ENCODE peak calls at places on chromosomes 11 and 22, in four cellular contexts. One of them, this sample, is unnamed.

GRCh38 chr11:13876423-13876822 is 86.1 kb upstream of the SPON1 start:
- DNase-seq in RWPE1: no peak
- DNase-seq in H1: no peak
- DNase-seq in AG04450: no peak
- DNase-seq in this sample: no peak

GRCh38 chr22:50469377-50470305 is 5.2 kb downstream of the SBF1 start:
- DNase-seq in RWPE1: peak
- DNase-seq in H1: peak
- DNase-seq in AG04450: no peak
- DNase-seq in this sample: no peak

GRCh38 chr11:120173771-120174170 is 35.9 kb upstream of the TRIM29 start:
- DNase-seq in RWPE1: no peak
- DNase-seq in H1: no peak
- DNase-seq in AG04450: no peak
- DNase-seq in this sample: no peak

GRCh38 chr22:46212195-46212594 is 37.9 kb downstream of the CDPF1 start:
- DNase-seq in RWPE1: no peak
- DNase-seq in H1: no peak
- DNase-seq in AG04450: no peak
- DNase-seq in this sample: no peak

GRCh38 chr11:47359162-47359561 is 6.7 kb upstream of the MYBPC3 start:
- DNase-seq in RWPE1: no peak
- DNase-seq in H1: no peak
- DNase-seq in AG04450: no peak
- DNase-seq in this sample: no peak

GRCh38 chr22:37930952-37931440 is 22.4 kb downstream of the C22orf23 start:
- DNase-seq in RWPE1: no peak
- DNase-seq in H1: no peak
- DNase-seq in AG04450: no peak
- DNase-seq in this sample: no peak

GRCh38 chr11:75225794-75226193 is 14.8 kb upstream of the TPBGL start:
- DNase-seq in RWPE1: no peak
- DNase-seq in H1: no peak
- DNase-seq in AG04450: no peak
- DNase-seq in this sample: no peak

GRCh38 chr11:117465236-117465997 is 137.8 kb downstream of the CEP164 start:
- DNase-seq in RWPE1: no peak
- DNase-seq in H1: no peak
- DNase-seq in AG04450: no peak
- DNase-seq in this sample: no peak

GRCh38 chr11:8283510-8284272 is 20.0 kb upstream of the LMO1 start:
- DNase-seq in RWPE1: no peak
- DNase-seq in H1: no peak
- DNase-seq in AG04450: no peak
- DNase-seq in this sample: no peak

GRCh38 chr11:112248216-112248615 is 12.4 kb downstream of the PLET1 start:
- DNase-seq in RWPE1: no peak
- DNase-seq in H1: no peak
- DNase-seq in AG04450: no peak
- DNase-seq in this sample: no peak

GRCh38 chr11:115409691-115410220 is 94.5 kb downstream of the CADM1 start:
- DNase-seq in RWPE1: no peak
- DNase-seq in H1: no peak
- DNase-seq in AG04450: peak
- DNase-seq in this sample: no peak

GRCh38 chr11:10407055-10407454 is 48.0 kb upstream of the AMPD3 start:
- DNase-seq in RWPE1: peak
- DNase-seq in H1: no peak
- DNase-seq in AG04450: no peak
- DNase-seq in this sample: no peak

GRCh38 chr11:14258177-14258935 is 100.6 kb downstream of the RRAS2 start:
- DNase-seq in RWPE1: peak
- DNase-seq in H1: no peak
- DNase-seq in AG04450: no peak
- DNase-seq in this sample: no peak

GRCh38 chr22:22085702-22086500 is 103.3 kb upstream of the TOP3B start:
- DNase-seq in RWPE1: no peak
- DNase-seq in H1: no peak
- DNase-seq in AG04450: no peak
- DNase-seq in this sample: no peak

GRCh38 chr22:49216579-49216978 is 611.1 kb downstream of the BRD1 start:
- DNase-seq in RWPE1: no peak
- DNase-seq in H1: no peak
- DNase-seq in AG04450: no peak
- DNase-seq in this sample: peak

GRCh38 chr22:49360746-49361145 is 466.9 kb downstream of the BRD1 start:
- DNase-seq in RWPE1: no peak
- DNase-seq in H1: no peak
- DNase-seq in AG04450: no peak
- DNase-seq in this sample: no peak

GRCh38 chr11:72982286-72982685 is 159.8 kb downstream of the FCHSD2 start:
- DNase-seq in RWPE1: no peak
- DNase-seq in H1: no peak
- DNase-seq in AG04450: no peak
- DNase-seq in this sample: no peak

GRCh38 chr11:18012314-18012905 is 437 bp downstream of the SERGEF start:
- DNase-seq in RWPE1: peak
- DNase-seq in H1: no peak
- DNase-seq in AG04450: no peak
- DNase-seq in this sample: no peak

GRCh38 chr11:1920128-1920908 is 815 bp downstream of the TNNT3 start:
- DNase-seq in RWPE1: no peak
- DNase-seq in H1: no peak
- DNase-seq in AG04450: no peak
- DNase-seq in this sample: no peak

GRCh38 chr11:808427-809286 is 1.1 kb upstream of the RPLP2 start:
- DNase-seq in RWPE1: no peak
- DNase-seq in H1: no peak
- DNase-seq in AG04450: no peak
- DNase-seq in this sample: no peak

GRCh38 chr11:76172583-76172982 is 33.7 kb downstream of the WNT11 start:
- DNase-seq in RWPE1: no peak
- DNase-seq in H1: no peak
- DNase-seq in AG04450: no peak
- DNase-seq in this sample: no peak

GRCh38 chr22:24486501-24486921 is 8.6 kb upstream of the UPB1 start:
- DNase-seq in RWPE1: peak
- DNase-seq in H1: no peak
- DNase-seq in AG04450: no peak
- DNase-seq in this sample: no peak

GRCh38 chr11:129223701-129224149 is 31.6 kb upstream of the ARHGAP32 start:
- DNase-seq in RWPE1: no peak
- DNase-seq in H1: no peak
- DNase-seq in AG04450: no peak
- DNase-seq in this sample: no peak

GRCh38 chr11:86664930-86665329 is 7.5 kb downstream of the ME3 start:
- DNase-seq in RWPE1: no peak
- DNase-seq in H1: no peak
- DNase-seq in AG04450: no peak
- DNase-seq in this sample: no peak

GRCh38 chr11:11211888-11212287 is 141.2 kb downstream of the CSNK2A3 start:
- DNase-seq in RWPE1: peak
- DNase-seq in H1: no peak
- DNase-seq in AG04450: no peak
- DNase-seq in this sample: peak

GRCh38 chr11:3220521-3221407 is 2.2 kb upstream of the MRGPRG start:
- DNase-seq in RWPE1: no peak
- DNase-seq in H1: no peak
- DNase-seq in AG04450: no peak
- DNase-seq in this sample: no peak

GRCh38 chr11:96339704-96340554 is 3.1 kb downstream of the MAML2 start:
- DNase-seq in RWPE1: no peak
- DNase-seq in H1: no peak
- DNase-seq in AG04450: no peak
- DNase-seq in this sample: no peak

GRCh38 chr11:106468091-106468490 is 390.6 kb downstream of the AASDHPPT start:
- DNase-seq in RWPE1: no peak
- DNase-seq in H1: no peak
- DNase-seq in AG04450: no peak
- DNase-seq in this sample: no peak

GRCh38 chr22:34301569-34301968 is 381.3 kb upstream of the LARGE1 start:
- DNase-seq in RWPE1: no peak
- DNase-seq in H1: no peak
- DNase-seq in AG04450: no peak
- DNase-seq in this sample: no peak

GRCh38 chr11:111378773-111379499 is at the start of gene POU2AF1:
- DNase-seq in RWPE1: peak
- DNase-seq in H1: no peak
- DNase-seq in AG04450: no peak
- DNase-seq in this sample: no peak

GRCh38 chr11:11148104-11148509 is 204.9 kb downstream of the CSNK2A3 start:
- DNase-seq in RWPE1: peak
- DNase-seq in H1: peak
- DNase-seq in AG04450: no peak
- DNase-seq in this sample: peak

GRCh38 chr11:131925829-131926228 is 555.4 kb downstream of the NTM start:
- DNase-seq in RWPE1: no peak
- DNase-seq in H1: no peak
- DNase-seq in AG04450: no peak
- DNase-seq in this sample: no peak

GRCh38 chr11:79159657-79160450 is 281.0 kb downstream of the TENM4 start:
- DNase-seq in RWPE1: no peak
- DNase-seq in H1: no peak
- DNase-seq in AG04450: no peak
- DNase-seq in this sample: no peak
- TF ChIP-seq CTCF in RWPE1: no peak
- TF ChIP-seq CTCF in H1: peak
- TF ChIP-seq CTCF in AG04450: peak
- TF ChIP-seq CTCF in this sample: no peak

GRCh38 chr11:58060939-58061672 is 30.4 kb downstream of the OR6Q1 start:
- DNase-seq in RWPE1: no peak
- DNase-seq in H1: no peak
- DNase-seq in AG04450: no peak
- DNase-seq in this sample: no peak
- TF ChIP-seq CTCF in RWPE1: no peak
- TF ChIP-seq CTCF in H1: peak
- TF ChIP-seq CTCF in AG04450: peak
- TF ChIP-seq CTCF in this sample: no peak

GRCh38 chr22:32132126-32132525 is 27.0 kb downstream of the C22orf42 start:
- DNase-seq in RWPE1: no peak
- DNase-seq in H1: no peak
- DNase-seq in AG04450: no peak
- DNase-seq in this sample: no peak
- TF ChIP-seq CTCF in RWPE1: no peak
- TF ChIP-seq CTCF in H1: no peak
- TF ChIP-seq CTCF in AG04450: no peak
- TF ChIP-seq CTCF in this sample: no peak

GRCh38 chr11:124277809-124278208 is 21.6 kb downstream of the OR8G5 start:
- DNase-seq in RWPE1: no peak
- DNase-seq in H1: no peak
- DNase-seq in AG04450: no peak
- DNase-seq in this sample: no peak
- TF ChIP-seq CTCF in RWPE1: no peak
- TF ChIP-seq CTCF in H1: peak
- TF ChIP-seq CTCF in AG04450: no peak
- TF ChIP-seq CTCF in this sample: no peak

This sample was measured in right lobe of liver.